ENCODE peak calls at places on chromosomes 13 and 19, in eight cellular contexts. K is cardiac muscle cell, R is RWPE2, M is mesothelial cell of epicardium, J is epithelial cell of esophagus, C is pancreas, E is cardiac fibroblast, F is endodermal cell. G is an unnamed sample.

GRCh38 chr13:46041335-46041934 is 11.1 kb downstream of the ZC3H13 start:
- DNase-seq in C (no peak), K (no peak), M (no peak), J (no peak), F (no peak), E (peak; percentile 24), R (no peak), G (no peak)

GRCh38 chr13:41004875-41005693 is 14.0 kb downstream of the ELF1 start:
- DNase-seq in J (no peak), M (no peak), E (peak; percentile 25), F (no peak), C (no peak), R (no peak), K (peak; percentile 35), G (no peak)

GRCh38 chr19:52665047-52665446 is 26.9 kb upstream of the ZNF83 start:
- DNase-seq in C (no peak), M (no peak), F (no peak), R (no peak), E (no peak), J (no peak), K (no peak), G (no peak)

GRCh38 chr13:111115051-111115840 is at the start of gene ARHGEF7:
- DNase-seq in C (no peak), M (no peak), E (no peak), J (peak; percentile 4), F (peak; percentile 67), R (no peak), K (no peak), G (no peak)

GRCh38 chr19:3671680-3672574 is 28.3 kb downstream of the PIP5K1C start:
- DNase-seq in R (no peak), F (peak; percentile 45), M (no peak), K (peak; percentile 40), J (no peak), E (peak; percentile 36), C (no peak), G (no peak)

GRCh38 chr19:10408511-10409291 is 5.4 kb upstream of the CDC37 start:
- DNase-seq in M (no peak), R (no peak), K (no peak), J (no peak), C (peak; percentile 60), E (no peak), F (no peak), G (no peak)

GRCh38 chr13:60798503-60798902 is 401.5 kb downstream of the TDRD3 start:
- DNase-seq in F (no peak), E (no peak), M (no peak), R (no peak), C (no peak), J (no peak), K (no peak), G (no peak)

GRCh38 chr19:2385053-2385721 is 25.1 kb downstream of the TMPRSS9 start:
- DNase-seq in F (peak; percentile 93), R (peak; percentile 92), J (peak; percentile 87), K (peak; percentile 72), C (peak; percentile 28), M (no peak), E (peak; percentile 58), G (peak; percentile 88)

GRCh38 chr19:52991021-52991420 is 22.7 kb upstream of the ERVV-1 start:
- DNase-seq in C (no peak), J (peak; percentile 19), E (no peak), F (no peak), R (no peak), M (no peak), K (peak; percentile 21), G (no peak)

GRCh38 chr13:111566567-111566966 is 246.1 kb downstream of the TEX29 start:
- DNase-seq in E (no peak), M (no peak), C (no peak), K (no peak), F (no peak), R (no peak), J (no peak), G (no peak)

GRCh38 chr19:35744335-35744687 is 907 bp downstream of the U2AF1L4 start:
- DNase-seq in K (no peak), R (no peak), E (no peak), F (no peak), J (no peak), M (no peak), C (no peak), G (no peak)

GRCh38 chr19:18460313-18460712 is 22.4 kb upstream of the ISYNA1 start:
- DNase-seq in J (peak; percentile 85), R (peak; percentile 91), E (peak; percentile 85), C (no peak), M (no peak), F (no peak), K (peak; percentile 83), G (no peak)

GRCh38 chr19:43574424-43575155 is 737 bp downstream of the XRCC1 start:
- DNase-seq in K (peak; percentile 41), E (peak; percentile 21), C (no peak), F (no peak), J (peak; percentile 32), R (no peak), M (no peak), G (no peak)

GRCh38 chr13:75850915-75851314 is 214.8 kb downstream of the LMO7 start:
- DNase-seq in J (no peak), K (no peak), M (no peak), F (no peak), C (no peak), E (no peak), R (no peak), G (no peak)

DNA sequence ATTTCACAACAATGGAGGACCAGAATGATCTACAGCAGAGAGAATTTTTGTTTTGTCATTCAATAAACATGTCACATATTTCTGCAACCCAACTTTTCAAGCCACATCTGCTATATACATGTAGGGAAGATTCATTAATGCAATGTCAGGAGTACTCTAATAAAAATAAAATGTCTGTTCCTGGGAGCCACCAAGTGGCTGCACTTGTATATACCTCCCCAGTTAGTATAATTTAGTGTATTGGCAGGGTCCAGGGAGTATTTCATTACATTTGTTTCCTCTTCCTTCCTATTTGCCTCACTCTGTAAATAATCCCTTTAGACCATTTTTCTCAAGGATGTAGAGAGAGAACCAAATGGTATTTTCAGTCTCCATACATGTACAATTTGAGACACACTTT is 1169.0 kb downstream of the DIAPH3 start:
- DNase-seq in K (no peak), C (no peak), R (no peak), F (no peak), M (no peak), E (no peak), J (peak; percentile 8), G (no peak)
- TF ChIP-seq CTCF in K (peak; percentile 8), C (no peak), R (peak; percentile 10), F (peak; percentile 62), M (no peak), E (peak; percentile 21), J (peak; percentile 12), G (peak; percentile 27)

DNA sequence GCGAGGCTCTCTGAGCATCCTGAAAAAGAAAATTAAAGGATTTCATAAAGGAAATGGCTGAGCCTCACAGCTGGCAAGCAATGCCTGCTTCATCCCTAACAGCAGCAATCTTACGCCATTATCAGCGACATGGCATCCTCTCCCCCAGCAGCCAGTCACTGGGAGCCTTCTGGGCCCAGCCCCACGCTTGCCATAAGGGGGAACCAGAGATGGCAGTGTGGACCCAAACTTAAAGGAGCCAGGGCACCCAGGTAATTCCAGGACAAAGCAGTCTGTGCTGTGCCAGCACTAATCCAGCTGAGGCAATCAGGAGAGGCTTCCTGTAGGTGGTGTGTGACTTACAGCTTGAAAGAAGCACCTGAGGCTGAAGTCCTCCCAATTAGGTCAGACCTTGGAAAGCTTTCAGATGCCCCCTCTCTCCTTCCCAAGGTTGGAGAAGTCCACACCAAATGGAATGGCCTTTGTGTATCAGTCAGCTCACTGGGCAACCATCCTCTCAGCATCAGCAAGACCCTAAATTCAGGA is 10.3 kb downstream of the VSTM2B start:
- DNase-seq in C (no peak), J (no peak), M (no peak), F (no peak), E (no peak), R (no peak), K (no peak), G (no peak)
- TF ChIP-seq CTCF in C (no peak), J (no peak), M (no peak), F (no peak), E (no peak), R (no peak), K (no peak), G (no peak)

GRCh38 chr19:17394891-17395415 is 957 bp upstream of the CCDC194 start:
- DNase-seq in R (no peak), J (peak; percentile 67), E (peak; percentile 60), K (peak; percentile 84), C (peak; percentile 41), M (no peak), F (peak; percentile 89), G (peak; percentile 72)
- TF ChIP-seq CTCF in R (peak; percentile 81), J (peak; percentile 76), E (peak; percentile 84), K (peak; percentile 82), C (no peak), M (peak; percentile 15), F (peak; percentile 85), G (peak; percentile 63)

DNA sequence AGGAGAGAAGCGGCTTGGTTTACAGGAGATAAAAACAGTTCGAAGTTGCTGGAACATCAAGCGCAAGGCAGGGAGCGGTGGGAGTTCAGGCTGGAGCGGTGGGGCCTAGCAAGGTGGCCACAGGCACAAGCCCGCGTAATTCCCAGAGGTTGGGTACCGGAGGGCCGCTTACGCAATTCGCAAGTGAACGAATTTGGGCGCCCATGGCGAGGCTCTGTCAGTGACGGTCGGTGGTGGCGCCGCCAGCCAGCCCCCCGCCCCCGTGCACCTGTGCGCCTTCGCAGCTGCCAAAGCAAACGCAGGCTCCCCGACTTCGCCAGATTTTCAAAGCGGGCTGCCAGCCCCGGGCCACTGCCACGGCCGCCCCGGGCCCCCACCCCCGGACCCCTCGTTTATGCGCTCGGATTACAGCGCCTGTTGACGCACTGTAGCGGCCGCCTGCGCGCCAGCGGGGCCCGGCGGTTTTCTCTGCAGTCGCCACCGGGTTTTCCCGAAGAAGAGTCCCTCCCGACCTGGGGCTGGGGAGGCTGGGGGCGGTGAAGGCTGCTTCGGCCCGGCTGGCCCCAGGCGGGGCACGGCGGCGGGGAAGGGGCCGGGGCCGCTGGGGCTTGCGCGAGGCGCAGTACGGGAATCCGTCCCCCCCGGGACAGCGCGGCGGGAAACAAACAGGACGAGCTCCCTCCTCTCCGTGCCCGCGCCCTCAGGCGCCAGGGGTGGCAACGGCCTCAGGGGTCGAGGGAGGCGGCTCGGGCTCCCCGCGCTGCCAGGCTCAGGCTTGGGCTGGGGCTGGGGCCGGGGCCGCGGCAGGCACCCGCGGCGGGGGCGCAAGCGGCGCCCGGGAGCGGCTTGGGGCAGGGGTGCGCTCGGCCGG is 714 bp downstream of the N4BP2L1 start:
- DNase-seq in M (peak; percentile 25), E (peak; percentile 16), K (peak; percentile 22), F (peak; percentile 86), J (peak; percentile 11), R (no peak), C (peak; percentile 69), G (no peak)
- TF ChIP-seq CTCF in M (no peak), E (no peak), K (no peak), F (no peak), J (no peak), R (no peak), C (no peak), G (peak; percentile 2)

GRCh38 chr13:91406619-91407018 is 8.2 kb downstream of the GPC5 start:
- DNase-seq in K (peak; percentile 55), F (peak; percentile 86), E (peak; percentile 57), C (no peak), J (peak; percentile 42), R (no peak), M (no peak), G (peak; percentile 50)
- TF ChIP-seq CTCF in K (peak; percentile 70), F (peak; percentile 82), E (peak; percentile 55), C (no peak), J (peak; percentile 52), R (peak; percentile 71), M (no peak), G (peak; percentile 65)

GRCh38 chr13:52845334-52845761 is 3.1 kb downstream of the PCDH8 start:
- DNase-seq in K (no peak), F (peak; percentile 79), E (no peak), J (no peak), C (no peak), M (no peak), R (no peak), G (no peak)
- TF ChIP-seq CTCF in K (no peak), F (no peak), E (no peak), J (peak; percentile 17), C (no peak), M (no peak), R (no peak), G (peak; percentile 7)

G was measured in Caco-2.